ENCODE peak calls at places on chromosomes 3 and 15, in ten cellular contexts. Q, O, N, Z, W, T, S, E, I and X are unnamed samples.

GRCh38 chr3:160686955-160687535 is 10.1 kb downstream of the ARL14 start:
- DNase-seq in I (no peak), E (no peak), Z (no peak), T (no peak), O (peak), W (no peak), Q (no peak), S (no peak), N (no peak), X (no peak)

GRCh38 chr3:68996356-68996995 is 17.0 kb downstream of the EOGT start:
- DNase-seq in N (no peak), W (no peak), O (no peak), Z (no peak), S (no peak), Q (no peak), I (no peak), T (no peak), E (no peak), X (no peak)

GRCh38 chr15:82177291-82178010 is 85.1 kb downstream of the EFL1 start:
- DNase-seq in T (peak), W (peak), N (no peak), S (no peak), Q (no peak), O (peak), Z (no peak), I (peak), E (no peak), X (no peak)

GRCh38 chr15:80199366-80199765 is 46.6 kb downstream of the FAH start:
- DNase-seq in S (no peak), O (no peak), W (no peak), Z (no peak), N (no peak), E (no peak), T (no peak), Q (no peak), I (no peak), X (no peak)

GRCh38 chr3:119098620-119099222 is 47.2 kb upstream of the TEX55 start:
- DNase-seq in I (peak), T (peak), Q (peak), N (peak), Z (no peak), W (peak), S (no peak), O (peak), E (no peak), X (no peak)

GRCh38 chr3:16841906-16842709 is 42.6 kb upstream of the PLCL2 start:
- DNase-seq in S (peak), E (peak), O (peak), I (no peak), W (peak), N (peak), T (no peak), Z (peak), Q (no peak), X (no peak)

GRCh38 chr15:40282870-40283614 is at the start of gene ANKRD63:
- DNase-seq in W (peak), S (peak), T (no peak), O (peak), Z (peak), Q (peak), E (peak), I (no peak), N (peak), X (no peak)

GRCh38 chr3:85482193-85482450 is 523.3 kb downstream of the CADM2 start:
- DNase-seq in N (no peak), Q (no peak), O (no peak), Z (no peak), S (no peak), I (no peak), W (no peak), E (no peak), T (no peak), X (no peak)

GRCh38 chr15:57541805-57542504 is 49.7 kb upstream of the MYZAP start:
- DNase-seq in O (peak), E (no peak), T (peak), N (no peak), I (peak), Z (peak), S (peak), Q (peak), W (peak), X (no peak)

GRCh38 chr3:81650187-81650586 is 111.3 kb downstream of the GBE1 start:
- DNase-seq in Z (no peak), O (no peak), E (no peak), Q (no peak), N (no peak), I (no peak), S (no peak), T (no peak), W (no peak), X (no peak)

GRCh38 chr3:10442151-10442795 is 63.1 kb downstream of the ATP2B2 start:
- DNase-seq in T (no peak), Z (no peak), I (no peak), Q (no peak), W (no peak), N (no peak), S (no peak), E (no peak), O (no peak), X (no peak)